ENCODE peak calls at places on chromosomes 4 and X, in seven cellular contexts. D is SJCRH30, R is HepG2, E is adipocyte, S is fibroblast of lung, I is BE2C, A is mammary epithelial cell. K is an unnamed sample. For H3K36me3, the result is how much of the 10 kb centered on the place peaks cover.

GRCh38 chrX:154718607-154719006 is 32.3 kb downstream of the GAB3 start:
- DNase-seq in E (no peak), R (no peak), A (no peak), D (no peak), I (no peak), S (no peak), K (no peak)

GRCh38 chr4:101355767-101356702 is 8.7 kb upstream of the PPP3CA start:
- DNase-seq in D (peak), A (peak), I (no peak), S (peak), R (peak), E (peak), K (peak)

GRCh38 chr4:156473175-156473574 is 498.4 kb downstream of the PDGFC start:
- DNase-seq in R (no peak), I (no peak), E (no peak), D (no peak), A (no peak), S (no peak), K (no peak)

GRCh38 chrX:9340619-9341304 is 124.1 kb upstream of the TBL1X start:
- DNase-seq in D (peak), S (peak), A (no peak), E (peak), R (no peak), I (peak), K (peak)

GRCh38 chrX:38816158-38816557 is 14.9 kb downstream of the MID1IP1 start:
- DNase-seq in E (no peak), A (no peak), I (no peak), D (no peak), R (no peak), S (no peak), K (no peak)

GRCh38 chr4:185318679-185319078 is 77.0 kb downstream of the LRP2BP start:
- DNase-seq in S (peak), D (no peak), I (no peak), R (peak), E (no peak), A (no peak), K (no peak)

GRCh38 chrX:151981129-151981528 is 6.7 kb upstream of the GABRE start:
- DNase-seq in S (peak), D (no peak), R (no peak), A (peak), E (peak), I (no peak), K (peak)

GRCh38 chr4:87363552-87363951 is 27.4 kb downstream of the HSD17B11 start:
- DNase-seq in R (no peak), I (no peak), A (peak), E (no peak), D (no peak), S (no peak), K (no peak)

GRCh38 chr4:124713213-124713592 is 671 bp upstream of the ANKRD50 start:
- DNase-seq in S (peak), D (peak), A (peak), E (peak), I (peak), R (peak), K (peak)

DNA sequence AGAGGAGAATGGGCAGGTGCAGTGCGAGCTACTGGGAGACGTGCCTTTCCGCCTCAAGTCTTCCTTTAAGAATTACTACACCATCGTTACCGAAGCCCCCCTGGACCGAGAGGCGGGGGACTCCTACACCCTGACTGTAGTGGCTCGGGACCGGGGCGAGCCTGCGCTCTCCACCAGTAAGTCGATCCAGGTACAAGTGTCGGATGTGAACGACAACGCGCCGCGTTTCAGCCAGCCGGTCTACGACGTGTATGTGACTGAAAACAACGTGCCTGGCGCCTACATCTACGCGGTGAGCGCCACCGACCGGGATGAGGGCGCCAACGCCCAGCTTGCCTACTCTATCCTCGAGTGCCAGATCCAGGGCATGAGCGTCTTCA is 2.2 kb downstream of the PCDH10 start:
- DNase-seq in I (peak), E (peak), R (no peak), D (no peak), A (no peak), S (peak), K (no peak)
- H3K4me3 ChIP-seq in I (peak), E (peak), R (no peak), D (no peak), A (no peak), S (peak), K (no peak)

DNA sequence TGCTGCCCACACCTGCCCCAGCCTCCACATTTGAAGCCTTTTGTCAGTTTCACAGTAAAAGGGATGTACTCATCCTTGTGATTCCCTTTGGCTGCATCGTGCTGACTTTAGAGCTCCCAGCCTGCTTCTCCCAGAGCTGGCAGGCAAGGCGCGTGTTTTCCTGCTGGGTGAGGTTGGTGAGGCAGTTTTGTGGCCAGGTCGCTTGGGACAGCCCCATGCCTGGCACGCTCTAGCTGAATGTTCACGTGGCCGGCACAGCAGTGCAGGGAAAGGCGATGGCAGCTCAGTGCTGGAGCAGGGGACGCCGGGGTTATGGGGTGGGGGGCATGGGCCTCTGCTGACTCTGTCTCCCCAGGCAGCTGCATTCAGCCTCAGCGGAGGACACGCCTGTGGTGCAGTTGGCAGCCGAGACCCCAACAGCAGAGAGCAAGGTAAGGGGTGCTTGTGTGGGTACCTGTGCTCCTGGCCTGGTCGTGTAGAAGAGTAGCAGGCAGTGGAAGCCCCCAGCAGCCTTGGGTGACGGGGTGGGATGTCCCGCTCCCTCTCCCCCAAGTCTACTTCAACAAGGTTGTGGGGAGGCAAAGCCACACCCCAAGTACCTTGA is 9.3 kb downstream of the TACC3 start:
- DNase-seq in D (no peak), E (no peak), I (no peak), R (no peak), A (no peak), S (no peak), K (no peak)
- H3K36me3 ChIP-seq in D (half or more), E (under half), I (half or more), R (under half), A (under half), S (under half), K (half or more)

GRCh38 chr4:159105063-159105414 is 2.2 kb downstream of the RAPGEF2 start:
- DNase-seq in A (peak), I (no peak), R (no peak), E (peak), D (no peak), S (peak), K (peak)

GRCh38 chr4:159105761-159106243 is 2.9 kb downstream of the RAPGEF2 start:
- DNase-seq in A (peak), D (peak), S (peak), I (no peak), R (peak), E (peak), K (peak)

GRCh38 chr4:159106636-159107035 is 3.8 kb downstream of the RAPGEF2 start:
- DNase-seq in I (no peak), D (no peak), R (no peak), E (peak), A (no peak), S (peak), K (no peak)

GRCh38 chr4:159108124-159108523 is 5.2 kb downstream of the RAPGEF2 start:
- DNase-seq in S (no peak), I (no peak), R (no peak), A (no peak), D (no peak), E (no peak), K (no peak)

GRCh38 chr4:159107203-159107921 is 4.5 kb downstream of the RAPGEF2 start:
- DNase-seq in A (peak), I (no peak), R (no peak), D (no peak), S (peak), E (no peak), K (no peak)
- H3K4me3 ChIP-seq in A (no peak), I (no peak), R (peak), D (no peak), S (no peak), E (peak), K (no peak)

DNA sequence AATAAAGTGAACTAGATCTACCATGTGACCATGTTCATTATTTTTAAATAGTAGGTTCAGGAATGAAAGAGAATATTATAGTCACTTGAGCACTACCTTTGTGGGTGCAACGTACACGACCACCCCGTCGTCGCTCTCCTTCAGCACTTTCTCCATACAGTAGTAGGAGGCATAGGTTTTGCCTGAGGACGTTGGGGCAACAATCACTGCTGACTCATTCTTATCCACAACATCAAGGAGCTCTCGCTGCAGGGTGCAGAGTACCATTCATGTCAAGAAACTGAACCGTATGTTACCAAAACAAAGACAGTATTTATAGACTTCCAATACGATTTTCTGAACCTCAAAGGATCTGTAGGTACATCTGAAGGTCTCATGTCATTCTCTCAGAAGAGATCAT is 44.7 kb downstream of the DDX60 start:
- DNase-seq in E (no peak), A (peak), I (no peak), S (peak), D (no peak), R (no peak), K (no peak)
- H3K36me3 ChIP-seq in E (under half), A (under half), I (under half), S (under half), D (under half), R (under half), K (under half)

DNA sequence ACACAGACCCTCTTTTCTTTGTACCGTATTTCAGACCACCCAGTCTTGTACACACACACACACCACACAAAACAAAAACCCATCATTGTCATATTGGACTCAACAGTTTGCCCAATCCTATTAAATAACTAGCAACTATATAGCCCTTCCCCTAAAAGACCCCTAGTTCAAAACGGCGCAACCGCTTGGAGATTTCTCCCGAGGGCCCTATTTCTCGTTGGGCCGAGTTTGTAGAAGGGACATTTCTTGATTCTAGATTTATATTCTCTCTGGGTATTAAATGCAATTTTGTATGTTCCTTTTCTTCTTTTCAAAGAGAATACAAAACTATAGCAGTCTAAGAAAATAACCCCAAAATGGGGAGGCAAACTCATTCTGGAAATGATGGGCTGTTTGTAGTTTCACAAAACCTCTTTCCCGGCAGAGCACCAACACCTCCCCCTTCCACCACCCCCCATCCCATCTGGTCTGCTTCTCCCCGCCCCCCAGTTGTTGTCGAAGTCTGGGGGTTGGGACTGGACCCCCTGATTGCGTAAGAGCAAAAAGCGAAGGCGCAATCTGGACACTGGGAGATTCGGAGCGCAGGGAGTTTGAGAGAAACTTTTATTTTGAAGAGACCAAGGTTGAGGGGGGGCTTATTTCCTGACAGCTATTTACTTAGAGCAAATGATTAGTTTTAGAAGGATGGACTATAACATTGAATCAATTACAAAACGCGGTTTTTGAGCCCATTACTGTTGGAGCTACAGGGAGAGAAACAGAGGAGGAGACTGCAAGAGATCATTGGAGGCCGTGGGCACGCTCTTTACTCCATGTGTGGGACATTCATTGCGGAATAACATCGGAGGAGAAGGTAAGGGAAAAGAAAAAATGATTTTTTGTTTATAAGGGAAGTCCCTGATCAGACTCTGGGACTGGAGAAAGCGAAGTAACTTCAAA is at the start of gene PDGFRA:
- DNase-seq in S (peak), A (no peak), R (no peak), E (peak), I (no peak), D (peak), K (peak)
- H3K4me3 ChIP-seq in S (peak), A (peak), R (no peak), E (peak), I (peak), D (peak), K (peak)

DNA sequence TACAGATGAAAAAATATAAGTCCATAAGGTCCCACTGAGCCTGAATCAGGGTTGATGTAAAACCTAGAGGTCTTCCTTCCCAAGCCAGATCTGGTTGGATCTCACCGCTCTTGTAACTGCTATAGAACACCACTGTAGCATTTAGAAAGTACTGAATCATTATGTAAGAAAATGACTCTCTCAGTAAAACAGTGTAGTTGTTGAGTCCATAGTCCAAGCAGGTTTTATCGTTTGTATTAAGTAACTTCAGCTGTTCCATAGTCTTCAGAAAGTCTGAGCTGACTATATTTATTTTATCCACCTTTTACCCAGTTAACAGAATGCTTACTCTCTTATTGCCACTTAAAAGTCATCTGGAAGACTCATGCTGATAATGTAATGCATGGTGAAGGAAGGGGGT is 82.2 kb downstream of the POLA1 start:
- DNase-seq in D (no peak), R (peak), E (no peak), A (no peak), S (no peak), I (no peak), K (no peak)
- H3K36me3 ChIP-seq in D (under half), R (under half), E (under half), A (under half), S (under half), I (under half), K (under half)

DNA sequence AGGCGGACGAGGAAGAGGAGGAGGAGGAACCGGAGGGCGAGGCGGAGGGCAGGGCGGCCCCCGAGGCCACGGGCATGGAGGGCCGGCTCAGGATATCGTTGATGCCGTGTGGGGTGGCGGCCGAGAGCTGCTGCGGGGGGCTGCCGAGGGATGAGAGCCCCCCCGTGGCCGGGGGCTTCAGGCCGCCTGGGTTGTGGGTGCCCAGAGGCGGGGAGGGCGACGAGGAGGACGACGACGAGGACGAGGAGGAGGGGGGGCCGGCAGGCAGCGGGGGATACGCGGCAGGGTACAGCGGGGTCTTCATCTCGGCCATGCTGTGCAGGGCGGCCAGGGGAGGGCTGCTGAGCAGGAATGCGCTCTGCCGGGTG is 1.3 kb downstream of the NKX6-1 start:
- DNase-seq in R (no peak), S (no peak), I (peak), E (no peak), A (no peak), D (no peak), K (no peak)
- H3K4me3 ChIP-seq in R (no peak), S (peak), I (peak), E (peak), A (peak), D (peak), K (peak)

GRCh38 chr4:152956167-152956566 is 20.0 kb downstream of the FHDC1 start:
- DNase-seq in E (no peak), I (no peak), R (no peak), S (no peak), A (no peak), D (no peak), K (no peak)

GRCh38 chr4:152956650-152957436 is 20.7 kb downstream of the FHDC1 start:
- DNase-seq in S (peak), E (peak), R (peak), D (peak), I (no peak), A (no peak), K (no peak)

GRCh38 chr4:152959080-152959479 is 23.0 kb downstream of the FHDC1 start:
- DNase-seq in S (no peak), E (no peak), R (peak), D (no peak), I (no peak), A (no peak), K (no peak)

GRCh38 chr4:152961041-152961751 is 25.1 kb downstream of the FHDC1 start:
- DNase-seq in A (no peak), D (no peak), S (no peak), E (no peak), I (no peak), R (no peak), K (no peak)

GRCh38 chr4:152957437-152958185 is 21.5 kb downstream of the FHDC1 start:
- DNase-seq in R (no peak), D (no peak), A (no peak), I (no peak), E (no peak), S (no peak), K (no peak)
- H3K36me3 ChIP-seq in R (under half), D (under half), A (under half), I (under half), E (under half), S (under half), K (under half)

DNA sequence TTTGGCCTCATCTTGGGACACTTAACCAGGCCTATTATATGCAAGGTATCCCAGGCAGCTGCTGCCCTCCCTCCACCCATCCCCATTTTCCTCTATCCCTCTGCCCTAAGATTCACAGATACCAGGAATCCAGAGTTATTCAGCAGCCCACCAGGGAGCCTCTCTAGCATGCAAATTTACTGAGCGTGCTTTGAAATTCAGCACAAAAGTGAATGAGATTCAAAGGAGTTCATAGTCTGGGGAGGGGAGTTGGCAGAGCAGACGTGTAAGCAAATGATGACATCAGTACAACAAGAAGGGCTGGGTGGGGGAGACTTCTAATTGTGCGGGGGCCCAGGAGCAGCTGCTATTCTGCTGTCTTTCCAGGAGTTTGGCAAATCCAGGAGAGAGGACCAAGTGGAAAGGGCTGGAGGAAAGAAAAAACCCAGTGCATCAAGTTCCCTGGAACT is 1.7 kb upstream of the MTM1 start:
- DNase-seq in A (no peak), S (no peak), I (no peak), E (no peak), D (peak), R (no peak), K (no peak)
- H3K4me3 ChIP-seq in A (no peak), S (no peak), I (no peak), E (no peak), D (no peak), R (no peak), K (no peak)

GRCh38 chr4:4456816-4457578 is 70.1 kb downstream of the NSG1 start:
- DNase-seq in E (peak), S (no peak), D (no peak), I (no peak), R (no peak), A (no peak), K (no peak)
- H3K36me3 ChIP-seq in E (half or more), S (under half), D (under half), I (under half), R (under half), A (under half), K (under half)

K was measured in MG63.